ENCODE peak calls at places on chromosomes 7 and 10, in four cellular contexts. One of them, this sample, is unnamed.

GRCh38 chr10:94183666-94184264 is 179.0 kb downstream of the NOC3L start:
- DNase-seq in kidney glomerular epithelial cell: peak; percentile 93
- DNase-seq in foreskin fibroblast: peak; percentile 95
- DNase-seq in ELR: peak; percentile 97
- DNase-seq in this sample: no peak

GRCh38 chr10:33237736-33238624 is 96.5 kb downstream of the NRP1 start:
- DNase-seq in kidney glomerular epithelial cell: peak; percentile 97
- DNase-seq in foreskin fibroblast: peak; percentile 90
- DNase-seq in ELR: peak; percentile 99
- DNase-seq in this sample: peak; percentile 51

GRCh38 chr7:150986099-150986512 is 4.7 kb upstream of the NOS3 start:
- DNase-seq in kidney glomerular epithelial cell: peak; percentile 43
- DNase-seq in foreskin fibroblast: peak; percentile 35
- DNase-seq in ELR: peak; percentile 66
- DNase-seq in this sample: peak; percentile 76

GRCh38 chr7:117728858-117729257 is 144.4 kb downstream of the CTTNBP2 start:
- DNase-seq in kidney glomerular epithelial cell: no peak
- DNase-seq in foreskin fibroblast: no peak
- DNase-seq in ELR: no peak
- DNase-seq in this sample: no peak

GRCh38 chr7:66682350-66683093 is 53.8 kb downstream of the KCTD7 start:
- DNase-seq in kidney glomerular epithelial cell: no peak
- DNase-seq in foreskin fibroblast: peak; percentile 52
- DNase-seq in ELR: peak; percentile 67
- DNase-seq in this sample: peak; percentile 44

GRCh38 chr7:122132341-122132740 is 11.7 kb downstream of the AASS start:
- DNase-seq in kidney glomerular epithelial cell: peak; percentile 4
- DNase-seq in foreskin fibroblast: peak; percentile 71
- DNase-seq in ELR: peak; percentile 86
- DNase-seq in this sample: no peak

GRCh38 chr7:31882187-31882586 is 188.0 kb downstream of the PDE1C start:
- DNase-seq in kidney glomerular epithelial cell: no peak
- DNase-seq in foreskin fibroblast: no peak
- DNase-seq in ELR: no peak
- DNase-seq in this sample: peak; percentile 3

GRCh38 chr7:21336743-21337142 is 91.1 kb upstream of the SP4 start:
- DNase-seq in kidney glomerular epithelial cell: no peak
- DNase-seq in foreskin fibroblast: no peak
- DNase-seq in ELR: no peak
- DNase-seq in this sample: no peak

GRCh38 chr7:64951250-64951848 is 39.5 kb downstream of the ZNF117 start:
- DNase-seq in kidney glomerular epithelial cell: peak; percentile 61
- DNase-seq in foreskin fibroblast: peak; percentile 19
- DNase-seq in ELR: peak; percentile 56
- DNase-seq in this sample: peak; percentile 72

GRCh38 chr7:74684921-74685320 is 27.4 kb downstream of the GTF2I start:
- DNase-seq in kidney glomerular epithelial cell: no peak
- DNase-seq in foreskin fibroblast: no peak
- DNase-seq in ELR: no peak
- DNase-seq in this sample: no peak

GRCh38 chr10:97234403-97234802 is 48.6 kb upstream of the SLIT1 start:
- DNase-seq in kidney glomerular epithelial cell: peak; percentile 6
- DNase-seq in foreskin fibroblast: peak; percentile 28
- DNase-seq in ELR: peak; percentile 61
- DNase-seq in this sample: peak; percentile 69

GRCh38 chr10:113538131-113538530 is 14.7 kb upstream of the HABP2 start:
- DNase-seq in kidney glomerular epithelial cell: peak; percentile 29
- DNase-seq in foreskin fibroblast: no peak
- DNase-seq in ELR: peak; percentile 10
- DNase-seq in this sample: no peak

GRCh38 chr10:44864042-44864436 is 47.1 kb upstream of the TMEM72 start:
- DNase-seq in kidney glomerular epithelial cell: no peak
- DNase-seq in foreskin fibroblast: peak; percentile 18
- DNase-seq in ELR: no peak
- DNase-seq in this sample: peak; percentile 29

GRCh38 chr10:34528320-34528719 is 286.8 kb downstream of the PARD3 start:
- DNase-seq in kidney glomerular epithelial cell: peak; percentile 93
- DNase-seq in foreskin fibroblast: peak; percentile 63
- DNase-seq in ELR: peak; percentile 96
- DNase-seq in this sample: peak; percentile 91

GRCh38 chr10:110641256-110641655 is 2.9 kb upstream of the RBM20 start:
- DNase-seq in kidney glomerular epithelial cell: peak; percentile 42
- DNase-seq in foreskin fibroblast: no peak
- DNase-seq in ELR: peak; percentile 58
- DNase-seq in this sample: no peak

GRCh38 chr7:42002654-42003053 is 234.4 kb downstream of the GLI3 start:
- DNase-seq in kidney glomerular epithelial cell: no peak
- DNase-seq in foreskin fibroblast: no peak
- DNase-seq in ELR: no peak
- DNase-seq in this sample: no peak

GRCh38 chr7:44116789-44117666 is 6.3 kb downstream of the POLD2 start:
- DNase-seq in kidney glomerular epithelial cell: no peak
- DNase-seq in foreskin fibroblast: no peak
- DNase-seq in ELR: no peak
- DNase-seq in this sample: no peak

GRCh38 chr10:63058236-63058635 is 74.9 kb upstream of the NRBF2 start:
- DNase-seq in kidney glomerular epithelial cell: no peak
- DNase-seq in foreskin fibroblast: no peak
- DNase-seq in ELR: peak; percentile 6
- DNase-seq in this sample: no peak

GRCh38 chr10:61140765-61141392 is 196.9 kb upstream of the RHOBTB1 start:
- DNase-seq in kidney glomerular epithelial cell: peak; percentile 51
- DNase-seq in foreskin fibroblast: peak; percentile 46
- DNase-seq in ELR: peak; percentile 64
- DNase-seq in this sample: peak; percentile 80

GRCh38 chr7:43077732-43078391 is 34.6 kb upstream of the HECW1 start:
- DNase-seq in kidney glomerular epithelial cell: no peak
- DNase-seq in foreskin fibroblast: no peak
- DNase-seq in ELR: peak; percentile 28
- DNase-seq in this sample: no peak

GRCh38 chr7:108114117-108114841 is 15.9 kb downstream of the LAMB4 start:
- DNase-seq in kidney glomerular epithelial cell: no peak
- DNase-seq in foreskin fibroblast: no peak
- DNase-seq in ELR: peak; percentile 16
- DNase-seq in this sample: peak; percentile 86

GRCh38 chr7:88485811-88486210 is 179.1 kb upstream of the STEAP4 start:
- DNase-seq in kidney glomerular epithelial cell: no peak
- DNase-seq in foreskin fibroblast: no peak
- DNase-seq in ELR: no peak
- DNase-seq in this sample: no peak

GRCh38 chr10:118521415-118522117 is 73.9 kb downstream of the PRLHR start:
- DNase-seq in kidney glomerular epithelial cell: no peak
- DNase-seq in foreskin fibroblast: no peak
- DNase-seq in ELR: no peak
- DNase-seq in this sample: no peak

GRCh38 chr7:25680636-25681035 is 452.4 kb upstream of the NPVF start:
- DNase-seq in kidney glomerular epithelial cell: no peak
- DNase-seq in foreskin fibroblast: no peak
- DNase-seq in ELR: no peak
- DNase-seq in this sample: no peak

GRCh38 chr7:69564454-69565417 is 33.5 kb upstream of the AUTS2 start:
- DNase-seq in kidney glomerular epithelial cell: no peak
- DNase-seq in foreskin fibroblast: no peak
- DNase-seq in ELR: no peak
- DNase-seq in this sample: no peak

GRCh38 chr7:2163565-2163964 is 69.2 kb downstream of the MAD1L1 start:
- DNase-seq in kidney glomerular epithelial cell: no peak
- DNase-seq in foreskin fibroblast: no peak
- DNase-seq in ELR: no peak
- DNase-seq in this sample: no peak

GRCh38 chr10:127463548-127463947 is 85.6 kb upstream of the NPS start:
- DNase-seq in kidney glomerular epithelial cell: no peak
- DNase-seq in foreskin fibroblast: no peak
- DNase-seq in ELR: no peak
- DNase-seq in this sample: no peak

GRCh38 chr10:101001225-101002035 is 1.8 kb downstream of the LZTS2 start:
- DNase-seq in kidney glomerular epithelial cell: peak; percentile 50
- DNase-seq in foreskin fibroblast: peak; percentile 94
- DNase-seq in ELR: peak; percentile 91
- DNase-seq in this sample: peak; percentile 98

GRCh38 chr7:135320277-135320676 is 86.6 kb downstream of the STRA8 start:
- DNase-seq in kidney glomerular epithelial cell: peak; percentile 70
- DNase-seq in foreskin fibroblast: peak; percentile 39
- DNase-seq in ELR: peak; percentile 62
- DNase-seq in this sample: peak; percentile 97

GRCh38 chr7:33742999-33743587 is 162.2 kb upstream of the BMPER start:
- DNase-seq in kidney glomerular epithelial cell: no peak
- DNase-seq in foreskin fibroblast: no peak
- DNase-seq in ELR: no peak
- DNase-seq in this sample: no peak

This sample was measured in dermis blood vessel endothelial cell.